ENCODE peak calls at places on chromosomes 2 and 18, in four cellular contexts. Z is GM12878, W is GM23338, V is H1. P is an unnamed sample.

GRCh38 chr2:51812138-51812866 is 780.4 kb upstream of the NRXN1 start:
- DNase-seq in Z (no peak), V (no peak), W (no peak), P (no peak)

GRCh38 chr18:35407871-35408481 is 30.8 kb upstream of the ZNF396 start:
- DNase-seq in V (no peak), W (peak), Z (no peak), P (peak)

GRCh38 chr2:177281400-177282021 is 17.0 kb upstream of the NFE2L2 start:
- DNase-seq in W (no peak), Z (peak), V (no peak), P (no peak)

GRCh38 chr18:23237524-23238151 is 102.4 kb downstream of the CABLES1 start:
- DNase-seq in W (peak), V (no peak), Z (peak), P (no peak)

GRCh38 chr18:23133860-23134779 is 1.2 kb upstream of the CABLES1 start:
- DNase-seq in Z (peak), W (peak), V (peak), P (no peak)

GRCh38 chr2:68589963-68590362 is 53.4 kb upstream of the PROKR1 start:
- DNase-seq in Z (no peak), W (no peak), V (no peak), P (no peak)

GRCh38 chr2:239116456-239117246 is 268.8 kb downstream of the TWIST2 start:
- DNase-seq in Z (no peak), V (no peak), W (no peak), P (no peak)

GRCh38 chr18:47283476-47283875 is 32.0 kb upstream of the SKOR2 start:
- DNase-seq in W (peak), V (no peak), Z (no peak), P (peak)

GRCh38 chr18:72820571-72820970 is 47.2 kb downstream of the NETO1 start:
- DNase-seq in V (no peak), Z (no peak), W (no peak), P (no peak)

GRCh38 chr18:30682667-30683066 is 359.9 kb downstream of the DSC3 start:
- DNase-seq in V (no peak), W (no peak), Z (no peak), P (no peak)

GRCh38 chr2:154193246-154193645 is 321.5 kb downstream of the GALNT13 start:
- DNase-seq in W (no peak), Z (no peak), V (no peak), P (no peak)

GRCh38 chr2:165141601-165142000 is 62.2 kb downstream of the SCN3A start:
- DNase-seq in W (peak), Z (no peak), V (no peak), P (no peak)

GRCh38 chr2:240604291-240604938 is 17.9 kb downstream of the CAPN10 start:
- DNase-seq in V (no peak), Z (no peak), W (peak), P (no peak)

DNA sequence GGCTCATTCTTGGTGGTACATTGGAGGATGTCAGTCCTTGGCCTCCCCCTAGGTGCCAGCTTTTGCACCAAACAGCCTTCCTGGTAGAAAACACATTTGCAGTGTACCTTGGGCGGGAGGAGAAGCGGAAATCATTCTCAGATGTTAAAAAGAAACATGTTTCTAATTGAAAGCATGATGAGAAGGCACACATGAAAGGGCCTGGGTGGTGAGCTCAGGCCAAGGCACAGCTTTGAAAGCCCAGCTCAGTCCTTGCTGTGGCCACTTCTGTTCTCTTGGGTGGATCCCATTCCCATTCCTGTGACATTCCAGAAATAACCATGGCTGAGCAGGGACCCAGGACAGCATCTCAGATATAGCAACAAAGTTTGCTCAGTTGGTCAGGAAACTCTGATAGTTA is 71.5 kb downstream of the LTBP1 start:
- DNase-seq in Z (no peak), V (no peak), W (no peak), P (no peak)
- H3K27ac ChIP-seq in Z (no peak), V (no peak), W (no peak), P (no peak)

GRCh38 chr2:194907569-194907968 is 749.5 kb upstream of the SLC39A10 start:
- DNase-seq in Z (no peak), V (no peak), W (no peak), P (no peak)
- TF ChIP-seq POLR2AphosphoS5 in Z (no peak), V (no peak), W (no peak), P (no peak)

GRCh38 chr18:59272221-59272888 is 899 bp downstream of the RAX start:
- DNase-seq in V (peak), Z (no peak), W (peak), P (no peak)
- TF ChIP-seq EZH2 in V (peak), Z (peak), W (peak), P (no peak)

DNA sequence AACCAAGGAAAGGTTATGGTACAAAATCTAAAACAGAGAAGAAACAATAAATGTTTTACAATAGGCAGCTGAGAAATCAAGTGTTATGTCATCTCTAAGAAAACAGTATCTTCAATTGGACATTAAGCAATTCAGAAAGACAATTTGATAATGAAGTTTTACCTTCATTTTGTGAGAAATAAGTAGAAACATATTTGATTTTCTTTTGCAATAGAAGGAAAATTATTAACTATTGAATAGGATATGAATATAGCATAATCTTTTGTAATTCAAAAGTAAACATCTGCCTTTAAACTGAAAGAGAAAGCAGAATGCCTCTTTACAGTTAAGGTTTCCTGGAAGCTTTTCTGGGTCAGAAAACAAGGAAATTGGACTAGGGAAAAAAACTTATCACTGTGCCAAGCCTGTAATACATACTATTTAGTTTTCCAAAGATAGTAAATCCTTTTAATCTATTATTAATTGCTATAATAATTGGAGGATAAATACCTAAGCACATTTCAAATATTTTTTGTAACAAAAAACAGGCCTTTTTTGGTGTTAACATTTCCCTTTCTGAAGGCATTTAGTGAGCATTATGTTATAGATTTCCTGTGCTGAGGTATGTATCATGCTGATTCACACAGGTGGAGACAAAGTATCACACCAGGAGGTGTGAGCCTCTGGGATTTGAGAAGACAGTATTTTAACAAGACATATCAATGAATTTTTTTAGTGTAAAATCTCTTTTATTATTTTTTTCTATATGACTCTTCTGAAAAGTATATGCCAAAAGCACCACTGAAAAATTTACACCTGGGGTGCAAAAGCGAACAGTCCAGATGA is 947.0 kb upstream of the CDH2 start:
- DNase-seq in W (peak), V (no peak), Z (no peak), P (no peak)
- H3K27ac ChIP-seq in W (peak), V (no peak), Z (no peak), P (no peak)

DNA sequence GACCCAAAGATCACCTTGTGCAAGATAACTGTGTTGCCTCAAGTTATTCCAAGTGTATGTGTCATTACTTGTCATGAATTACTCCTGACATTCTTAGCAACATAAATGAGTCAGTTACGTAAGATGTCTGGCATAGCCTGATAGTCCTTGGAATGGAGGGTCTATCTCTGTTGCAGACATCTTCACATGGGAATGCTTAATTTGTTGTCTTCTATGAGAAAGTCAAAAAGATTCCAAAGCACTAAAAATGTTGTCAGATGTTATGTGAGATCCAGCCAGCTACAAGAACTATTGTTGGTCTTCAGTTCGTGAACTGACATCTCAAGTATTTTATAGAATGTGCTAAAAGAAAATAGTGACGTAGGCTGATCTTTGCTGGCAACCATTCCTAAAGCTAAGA is 178.2 kb upstream of the RASGRP3 start:
- DNase-seq in W (no peak), Z (no peak), V (no peak), P (no peak)
- TF ChIP-seq POLR2AphosphoS5 in W (no peak), Z (no peak), V (no peak), P (no peak)

DNA sequence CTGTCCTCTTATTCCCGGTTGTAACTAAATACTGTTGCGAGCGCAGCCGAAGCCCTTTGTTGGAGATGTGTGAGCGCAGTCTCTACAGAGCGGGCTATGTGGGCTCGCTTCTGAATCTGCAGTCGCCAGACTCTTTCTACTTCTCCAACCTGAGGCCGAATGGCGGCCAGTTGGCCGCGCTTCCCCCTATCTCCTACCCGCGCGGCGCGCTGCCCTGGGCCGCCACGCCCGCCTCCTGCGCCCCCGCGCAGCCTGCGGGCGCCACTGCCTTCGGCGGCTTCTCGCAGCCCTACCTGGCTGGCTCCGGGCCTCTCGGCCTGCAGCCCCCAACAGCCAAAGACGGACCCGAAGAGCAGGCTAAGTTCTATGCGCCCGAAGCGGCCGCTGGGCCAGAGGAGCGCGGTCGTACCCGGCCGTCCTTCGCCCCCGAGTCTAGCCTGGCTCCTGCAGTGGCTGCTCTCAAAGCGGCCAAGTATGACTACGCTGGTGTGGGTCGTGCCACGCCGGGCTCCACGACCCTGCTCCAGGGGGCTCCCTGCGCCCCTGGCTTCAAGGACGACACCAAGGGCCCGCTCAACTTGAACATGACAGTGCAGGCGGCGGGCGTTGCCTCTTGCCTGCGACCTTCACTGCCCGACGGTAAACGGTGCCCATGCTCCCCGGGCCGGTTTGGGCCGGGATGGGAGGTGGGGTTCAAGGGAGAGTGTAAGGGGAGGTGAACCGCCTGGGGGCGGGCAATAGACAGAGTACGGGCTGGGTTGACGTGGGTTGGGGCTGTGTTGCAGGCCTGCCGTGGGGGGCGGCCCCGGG is at the start of gene HOXD12:
- DNase-seq in Z (no peak), W (no peak), V (peak), P (no peak)
- TF ChIP-seq EZH2 in Z (no peak), W (peak), V (peak), P (no peak)

GRCh38 chr2:217830061-217830460 is 172.7 kb downstream of the TNS1 start:
- DNase-seq in V (no peak), W (no peak), Z (no peak), P (no peak)
- H3K27ac ChIP-seq in V (no peak), W (no peak), Z (no peak), P (no peak)

GRCh38 chr18:69934866-69935265 is 12.8 kb downstream of the CD226 start:
- DNase-seq in Z (no peak), W (no peak), V (no peak), P (no peak)
- TF ChIP-seq POLR2AphosphoS5 in Z (no peak), W (no peak), V (no peak), P (no peak)

P was measured in SK-N-MC.